ENCODE peak calls at places on chromosome 9, in six cellular contexts. W is effector memory CD4-positive, alpha-beta T cell; J is heart left ventricle; C is GM23248; V is brain microvascular endothelial cell; H is tibial artery. E is an unnamed sample.
A peak's percentile ranks its signal among the peaks of the same experiment; 100 is the strongest.

GRCh38 chr9:113738898-113739604 is 137.1 kb upstream of the ZNF618 start:
- DNase-seq in C (peak; percentile 15), V (no peak), J (no peak), W (no peak), H (no peak), E (no peak)

GRCh38 chr9:79985276-79985675 is 413.5 kb downstream of the TLE4 start:
- DNase-seq in W (no peak), V (no peak), C (no peak), J (no peak), H (no peak), E (no peak)

GRCh38 chr9:130917171-130917960 is 20.8 kb upstream of the QRFP start:
- DNase-seq in H (no peak), V (no peak), C (no peak), W (no peak), J (no peak), E (no peak)

GRCh38 chr9:84991506-84991855 is 322.0 kb downstream of the NTRK2 start:
- DNase-seq in V (no peak), C (no peak), H (no peak), J (no peak), W (no peak), E (no peak)

GRCh38 chr9:114718801-114719221 is 36.8 kb upstream of the TEX48 start:
- DNase-seq in V (no peak), H (no peak), W (peak; percentile 65), C (no peak), J (no peak), E (no peak)

GRCh38 chr9:88745281-88746001 is 210.5 kb downstream of the NXNL2 start:
- DNase-seq in W (no peak), H (no peak), J (no peak), V (no peak), C (peak; percentile 81), E (peak; percentile 76)

GRCh38 chr9:136437430-136437829 is 2.2 kb downstream of the INPP5E start:
- DNase-seq in W (no peak), H (no peak), J (no peak), C (peak; percentile 69), V (no peak), E (no peak)

GRCh38 chr9:4495537-4495936 is 5.3 kb downstream of the SLC1A1 start:
- DNase-seq in C (no peak), H (no peak), W (no peak), V (no peak), J (no peak), E (no peak)

GRCh38 chr9:27529316-27530278 is at the start of gene MOB3B:
- DNase-seq in C (peak; percentile 74), V (peak; percentile 48), J (peak; percentile 89), H (peak; percentile 81), W (peak; percentile 15), E (peak; percentile 88)

GRCh38 chr9:89037325-89037724 is 46.1 kb downstream of the S1PR3 start:
- DNase-seq in J (no peak), V (no peak), C (no peak), H (no peak), W (no peak), E (no peak)

DNA sequence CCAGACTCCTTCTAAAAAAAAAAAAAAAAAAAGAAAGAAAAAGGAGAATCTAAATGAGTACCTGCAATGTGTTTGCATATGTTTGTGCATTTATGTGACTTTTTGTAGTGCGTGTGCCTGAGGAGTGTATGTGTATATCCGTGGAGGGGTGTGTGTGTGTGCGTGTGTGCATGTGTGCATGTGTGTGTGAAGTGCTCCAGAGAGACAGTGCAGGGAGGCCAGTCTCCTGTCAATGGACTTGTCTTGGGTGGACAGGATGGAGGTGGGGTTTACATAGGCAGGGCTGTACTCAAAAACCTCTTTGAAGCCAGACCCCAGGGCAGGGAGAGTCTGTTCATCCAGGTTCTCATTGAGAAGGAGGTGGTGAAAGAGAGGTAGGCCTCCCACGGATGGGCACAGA is 87.1 kb upstream of the MVB12B start:
- DNase-seq in V (no peak), H (no peak), C (no peak), J (no peak), W (no peak), E (no peak)
- H3K4me3 ChIP-seq in V (no peak overlapping the region), H (no peak overlapping the region), C (no peak overlapping the region), J (no peak overlapping the region), W (no peak overlapping the region), E (no peak overlapping the region)

DNA sequence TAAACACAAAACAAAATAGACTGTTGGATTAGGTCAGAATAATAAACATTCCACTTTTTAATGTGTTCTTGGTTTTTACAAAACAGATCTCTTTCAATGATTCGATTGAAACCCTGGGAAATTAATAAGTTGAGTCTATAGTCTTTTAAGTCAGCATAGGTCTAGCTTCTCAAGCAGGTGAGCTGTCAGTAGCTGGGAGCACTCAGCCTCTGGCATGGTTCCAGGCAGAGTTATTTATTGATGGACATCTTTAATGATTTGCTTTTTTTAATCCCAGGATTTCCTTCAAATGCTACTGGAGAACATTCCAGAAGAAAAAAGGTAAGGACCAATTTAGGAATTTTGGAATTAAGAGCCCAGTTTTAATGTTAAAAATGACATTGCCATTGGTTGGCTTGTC is 241.0 kb downstream of the AOPEP start:
- DNase-seq in V (no peak), C (no peak), J (no peak), W (no peak), H (no peak), E (no peak)
- H3K27ac ChIP-seq in V (no peak overlapping the region), C (no peak overlapping the region), J (no peak overlapping the region), W (no peak overlapping the region), H (no peak overlapping the region), E (no peak overlapping the region)

GRCh38 chr9:99141849-99142248 is 36.9 kb downstream of the TGFBR1 start:
- DNase-seq in W (no peak), C (no peak), H (no peak), J (no peak), V (no peak), E (no peak)
- H3K36me3 ChIP-seq in W (peaks cover 41% of the 10 kb centered on the region), C (peaks cover 77% of the 10 kb centered on the region), H (peaks cover 61% of the 10 kb centered on the region), J (peaks cover 82% of the 10 kb centered on the region), V (peaks cover 58% of the 10 kb centered on the region), E (no peaks in the 10 kb centered on the region)

GRCh38 chr9:124594215-124594614 is 87.0 kb upstream of the NR5A1 start:
- DNase-seq in C (no peak), J (no peak), W (no peak), V (no peak), H (no peak), E (no peak)
- H3K4me3 ChIP-seq in C (no peak overlapping the region), J (no peak overlapping the region), W (no peak overlapping the region), V (no peak overlapping the region), H (no peak overlapping the region), E (no peak overlapping the region)

DNA sequence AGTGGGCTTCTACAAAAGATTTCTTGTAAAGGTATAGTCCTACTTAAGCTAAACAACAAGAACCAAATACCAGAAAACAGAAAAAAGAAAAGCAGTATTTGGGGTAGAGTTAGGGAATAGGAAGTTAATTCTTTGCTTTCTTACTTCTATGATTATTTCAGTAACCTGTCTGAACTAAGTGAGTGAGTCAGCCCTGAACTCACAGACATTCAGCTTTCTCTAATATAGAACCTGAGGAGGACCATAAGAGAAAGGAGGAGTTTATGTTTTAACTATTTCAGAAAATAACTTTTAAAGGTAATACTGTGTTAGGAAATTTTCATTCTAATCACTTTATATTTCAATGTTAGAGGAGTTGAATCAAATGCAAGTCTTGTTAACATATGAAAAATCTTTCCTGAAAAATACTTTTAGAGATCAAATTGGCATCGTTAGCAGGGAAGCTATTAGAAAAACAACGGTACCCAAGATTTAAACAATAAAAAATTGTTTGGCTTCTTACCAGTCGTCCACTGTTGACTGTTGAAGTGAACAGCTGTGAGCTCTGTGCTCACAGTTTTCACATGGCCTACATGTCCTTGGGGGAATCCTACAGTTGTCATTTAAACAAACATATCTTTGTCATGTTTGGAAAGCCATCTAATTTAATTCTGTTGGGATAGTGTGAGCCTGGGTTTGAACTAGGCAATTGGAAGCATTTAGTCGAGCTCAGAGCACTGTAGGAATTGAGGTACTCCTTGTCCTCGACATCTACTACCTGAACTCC is 19.9 kb upstream of the ZFAND5 start:
- DNase-seq in C (peak; percentile 27), H (no peak), W (no peak), V (no peak), J (no peak), E (no peak)
- H3K27ac ChIP-seq in C (peak overlapping the region; percentile 71), H (no peak overlapping the region), W (no peak overlapping the region), V (peak overlapping the region; percentile 63), J (no peak overlapping the region), E (no peak overlapping the region)

GRCh38 chr9:120532475-120532874 is 47.5 kb downstream of the CDK5RAP2 start:
- DNase-seq in W (no peak), J (peak; percentile 32), H (peak; percentile 38), V (peak; percentile 1), C (peak; percentile 73), E (no peak)
- H3K36me3 ChIP-seq in W (peaks cover 83% of the 10 kb centered on the region), J (peaks cover 73% of the 10 kb centered on the region), H (peaks cover 80% of the 10 kb centered on the region), V (peaks cover 18% of the 10 kb centered on the region), C (peaks cover 32% of the 10 kb centered on the region), E (no peaks in the 10 kb centered on the region)

DNA sequence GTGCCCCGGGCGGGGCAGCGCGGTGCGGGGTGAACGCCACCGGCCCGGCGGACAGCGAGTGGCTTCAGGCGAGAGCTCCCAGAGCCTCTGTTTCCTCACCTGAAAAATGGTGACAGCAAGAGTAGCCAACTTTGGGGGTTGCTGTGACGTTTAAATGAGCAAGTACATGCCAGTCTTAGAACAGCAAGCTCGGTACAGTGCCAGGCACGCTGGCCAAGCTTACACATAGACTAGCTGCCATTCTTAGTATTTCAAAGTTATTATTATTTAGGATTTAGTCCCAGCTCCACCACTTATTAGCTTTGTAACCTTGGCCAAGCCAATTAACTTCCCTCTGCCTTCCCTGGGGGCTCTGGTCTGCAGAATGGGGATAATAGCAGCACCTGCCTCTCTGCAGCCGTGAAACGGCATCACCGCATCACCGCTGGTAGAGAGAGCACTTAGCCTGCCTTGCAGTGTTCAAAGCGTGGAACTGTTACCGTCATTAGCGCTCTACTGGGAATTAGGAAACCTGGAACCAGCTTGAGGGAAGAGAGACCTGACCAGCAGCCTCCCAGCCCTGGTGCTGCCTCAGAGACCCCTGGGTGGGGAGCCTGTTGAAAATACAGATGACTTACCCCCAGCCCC is at the start of gene C9orf50:
- DNase-seq in J (no peak), W (no peak), H (no peak), V (no peak), C (peak; percentile 59), E (no peak)
- H3K4me3 ChIP-seq in J (peak within 1 kb of the TSS; percentile 60), W (no peak within 1 kb of the TSS), H (peak within 1 kb of the TSS; percentile 49), V (peak within 1 kb of the TSS; percentile 51), C (peak within 1 kb of the TSS; percentile 75), E (peak within 1 kb of the TSS; percentile 26)

GRCh38 chr9:37428345-37428744 is 5.8 kb downstream of the GRHPR start:
- DNase-seq in J (no peak), W (no peak), V (no peak), C (no peak), H (no peak), E (no peak)

GRCh38 chr9:37429441-37430285 is 7.2 kb downstream of the GRHPR start:
- DNase-seq in V (no peak), W (no peak), C (no peak), H (no peak), J (no peak), E (no peak)

GRCh38 chr9:37433754-37434435 is 11.4 kb downstream of the GRHPR start:
- DNase-seq in C (no peak), J (peak; percentile 42), V (no peak), H (no peak), W (no peak), E (no peak)

GRCh38 chr9:37430841-37431597 is 8.5 kb downstream of the GRHPR start:
- DNase-seq in V (no peak), W (no peak), C (peak; percentile 36), H (no peak), J (no peak), E (no peak)

DNA sequence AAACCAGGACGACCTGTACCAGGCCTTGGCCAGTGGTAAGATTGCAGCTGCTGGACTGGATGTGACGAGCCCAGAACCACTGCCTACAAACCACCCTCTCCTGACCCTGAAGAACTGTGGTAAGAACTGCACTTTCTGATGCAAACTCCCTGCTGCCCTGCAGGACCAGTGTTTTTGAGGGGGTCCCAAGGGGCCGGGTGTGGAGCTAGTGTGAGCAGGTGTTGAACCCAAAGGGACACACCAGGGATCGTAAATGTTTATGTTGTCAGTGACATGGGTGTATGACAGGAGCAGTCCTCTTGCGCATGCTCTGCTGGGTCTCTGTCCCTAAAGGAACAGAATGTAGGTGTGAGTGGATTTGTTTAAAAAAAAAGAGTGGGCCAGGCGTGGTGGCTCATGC is 9.5 kb downstream of the GRHPR start:
- DNase-seq in H (no peak), V (no peak), W (no peak), C (no peak), J (no peak), E (no peak)
- H3K27ac ChIP-seq in H (no peak overlapping the region), V (no peak overlapping the region), W (no peak overlapping the region), C (no peak overlapping the region), J (no peak overlapping the region), E (no peak overlapping the region)